ENCODE peak calls at places on chromosome 19, in five cellular contexts. B is OCI-LY7, Z is left colon, Y is HCT116, S is LHCN-M2. T is an unnamed sample.

GRCh38 chr19:1126984-1127760 is 23.4 kb downstream of the GPX4 start:
- DNase-seq in B (no peak), Z (no peak), Y (no peak), S (no peak), T (no peak)

GRCh38 chr19:40411125-40411842 is 1.9 kb downstream of the PRX start:
- DNase-seq in B (peak), Z (no peak), Y (no peak), S (no peak), T (no peak)

GRCh38 chr19:38388310-38389100 is at the start of gene SPRED3:
- DNase-seq in B (no peak), Z (peak), Y (no peak), S (peak), T (no peak)

GRCh38 chr19:10104665-10105221 is 1.4 kb upstream of the PPAN start:
- DNase-seq in B (peak), Z (no peak), Y (no peak), S (no peak), T (peak)

GRCh38 chr19:1893791-1894190 is 8.5 kb upstream of the ABHD17A start:
- DNase-seq in B (no peak), Z (no peak), Y (no peak), S (no peak), T (no peak)

GRCh38 chr19:56660381-56661105 is 11.0 kb downstream of the ZNF835 start:
- DNase-seq in B (no peak), Z (no peak), Y (no peak), S (no peak), T (no peak)

GRCh38 chr19:45629704-45630103 is 9.5 kb downstream of the EML2 start:
- DNase-seq in B (no peak), Z (no peak), Y (no peak), S (no peak), T (no peak)

GRCh38 chr19:28514166-28514565 is 698.8 kb downstream of the UQCRFS1 start:
- DNase-seq in B (no peak), Z (no peak), Y (no peak), S (no peak), T (no peak)

GRCh38 chr19:310141-310651 is 19.0 kb upstream of the PLPP2 start:
- DNase-seq in B (no peak), Z (no peak), Y (no peak), S (no peak), T (no peak)

GRCh38 chr19:38952395-38953165 is 21.8 kb downstream of the MRPS12 start:
- DNase-seq in B (peak), Z (peak), Y (no peak), S (no peak), T (no peak)

GRCh38 chr19:18536475-18536874 is 6.9 kb downstream of the FKBP8 start:
- DNase-seq in B (no peak), Z (no peak), Y (no peak), S (no peak), T (no peak)

GRCh38 chr19:6238256-6238642 is 41.5 kb downstream of the MLLT1 start:
- DNase-seq in B (no peak), Z (no peak), Y (no peak), S (no peak), T (no peak)

GRCh38 chr19:8366121-8366581 is 2.2 kb downstream of the ANGPTL4 start:
- DNase-seq in B (no peak), Z (no peak), Y (no peak), S (no peak), T (no peak)

GRCh38 chr19:54325631-54326030 is 12.7 kb upstream of the LILRA5 start:
- DNase-seq in B (no peak), Z (no peak), Y (no peak), S (no peak), T (no peak)

GRCh38 chr19:55647732-55648656 is at the start of gene CCDC106:
- DNase-seq in B (peak), Z (peak), Y (no peak), S (peak), T (no peak)

GRCh38 chr19:45442927-45443461 is 19.3 kb upstream of the ERCC1 start:
- DNase-seq in B (peak), Z (peak), Y (no peak), S (peak), T (no peak)

T was measured in stimulated activated CD8-positive, alpha-beta memory T cell treated with anti-CD3 and anti-CD28 coated beads, Interleukin-2, amount 100 ng/mL, for 1 hour.